ENCODE peak calls at places on chromosomes 16 and 17, in four cellular contexts. One of them, this sample, is unnamed.

GRCh38 chr17:44223574-44224046 is 4.1 kb upstream of the UBTF start:
- DNase-seq in activated T-helper 1 cell treated with Interleukin-2 at 50 U/mL for 16 hours: no peak
- DNase-seq in type B pancreatic cell: no peak
- DNase-seq in stimulated activated CD8-positive, alpha-beta memory T cell treated with anti-CD3 and anti-CD28 coated beads, Interleukin-12 subunit alpha, Interleukin-12 subunit beta, amount 100 ng/mL, for 4 hours: no peak
- DNase-seq in this sample: no peak

GRCh38 chr16:70809392-70810060 is 8.6 kb upstream of the VAC14 start:
- DNase-seq in activated T-helper 1 cell treated with Interleukin-2 at 50 U/mL for 16 hours: no peak
- DNase-seq in stimulated activated CD8-positive, alpha-beta memory T cell treated with anti-CD3 and anti-CD28 coated beads, Interleukin-12 subunit alpha, Interleukin-12 subunit beta, amount 100 ng/mL, for 4 hours: no peak
- DNase-seq in type B pancreatic cell: no peak
- DNase-seq in this sample: no peak

GRCh38 chr16:58027341-58028167 is 2.0 kb downstream of the MMP15 start:
- DNase-seq in stimulated activated CD8-positive, alpha-beta memory T cell treated with anti-CD3 and anti-CD28 coated beads, Interleukin-12 subunit alpha, Interleukin-12 subunit beta, amount 100 ng/mL, for 4 hours: no peak
- DNase-seq in activated T-helper 1 cell treated with Interleukin-2 at 50 U/mL for 16 hours: no peak
- DNase-seq in type B pancreatic cell: no peak
- DNase-seq in this sample: no peak

GRCh38 chr17:76434870-76435269 is 18.1 kb downstream of the UBE2O start:
- DNase-seq in activated T-helper 1 cell treated with Interleukin-2 at 50 U/mL for 16 hours: no peak
- DNase-seq in type B pancreatic cell: no peak
- DNase-seq in stimulated activated CD8-positive, alpha-beta memory T cell treated with anti-CD3 and anti-CD28 coated beads, Interleukin-12 subunit alpha, Interleukin-12 subunit beta, amount 100 ng/mL, for 4 hours: no peak
- DNase-seq in this sample: no peak

GRCh38 chr16:59170065-59170712 is 436.1 kb upstream of the GOT2 start:
- DNase-seq in stimulated activated CD8-positive, alpha-beta memory T cell treated with anti-CD3 and anti-CD28 coated beads, Interleukin-12 subunit alpha, Interleukin-12 subunit beta, amount 100 ng/mL, for 4 hours: no peak
- DNase-seq in type B pancreatic cell: no peak
- DNase-seq in activated T-helper 1 cell treated with Interleukin-2 at 50 U/mL for 16 hours: no peak
- DNase-seq in this sample: no peak

GRCh38 chr16:80027007-80027965 is 426.7 kb upstream of the MAF start:
- DNase-seq in type B pancreatic cell: no peak
- DNase-seq in activated T-helper 1 cell treated with Interleukin-2 at 50 U/mL for 16 hours: peak; percentile 8
- DNase-seq in stimulated activated CD8-positive, alpha-beta memory T cell treated with anti-CD3 and anti-CD28 coated beads, Interleukin-12 subunit alpha, Interleukin-12 subunit beta, amount 100 ng/mL, for 4 hours: peak; percentile 23
- DNase-seq in this sample: no peak

GRCh38 chr17:83183951-83184506 is 104.6 kb downstream of the METRNL start:
- DNase-seq in type B pancreatic cell: peak; percentile 55
- DNase-seq in activated T-helper 1 cell treated with Interleukin-2 at 50 U/mL for 16 hours: no peak
- DNase-seq in stimulated activated CD8-positive, alpha-beta memory T cell treated with anti-CD3 and anti-CD28 coated beads, Interleukin-12 subunit alpha, Interleukin-12 subunit beta, amount 100 ng/mL, for 4 hours: no peak
- DNase-seq in this sample: peak; percentile 82

GRCh38 chr16:76199681-76200210 is 77.5 kb upstream of the CNTNAP4 start:
- DNase-seq in stimulated activated CD8-positive, alpha-beta memory T cell treated with anti-CD3 and anti-CD28 coated beads, Interleukin-12 subunit alpha, Interleukin-12 subunit beta, amount 100 ng/mL, for 4 hours: no peak
- DNase-seq in activated T-helper 1 cell treated with Interleukin-2 at 50 U/mL for 16 hours: no peak
- DNase-seq in type B pancreatic cell: no peak
- DNase-seq in this sample: no peak

GRCh38 chr17:11488407-11488806 is 109.9 kb upstream of the DNAH9 start:
- DNase-seq in stimulated activated CD8-positive, alpha-beta memory T cell treated with anti-CD3 and anti-CD28 coated beads, Interleukin-12 subunit alpha, Interleukin-12 subunit beta, amount 100 ng/mL, for 4 hours: no peak
- DNase-seq in type B pancreatic cell: no peak
- DNase-seq in activated T-helper 1 cell treated with Interleukin-2 at 50 U/mL for 16 hours: no peak
- DNase-seq in this sample: no peak

GRCh38 chr16:57335361-57335760 is 23.2 kb upstream of the CCL22 start:
- DNase-seq in type B pancreatic cell: no peak
- DNase-seq in activated T-helper 1 cell treated with Interleukin-2 at 50 U/mL for 16 hours: no peak
- DNase-seq in stimulated activated CD8-positive, alpha-beta memory T cell treated with anti-CD3 and anti-CD28 coated beads, Interleukin-12 subunit alpha, Interleukin-12 subunit beta, amount 100 ng/mL, for 4 hours: no peak
- DNase-seq in this sample: no peak

GRCh38 chr17:42407289-42407836 is 15.7 kb downstream of the CAVIN1 start:
- DNase-seq in stimulated activated CD8-positive, alpha-beta memory T cell treated with anti-CD3 and anti-CD28 coated beads, Interleukin-12 subunit alpha, Interleukin-12 subunit beta, amount 100 ng/mL, for 4 hours: peak; percentile 18
- DNase-seq in activated T-helper 1 cell treated with Interleukin-2 at 50 U/mL for 16 hours: peak; percentile 37
- DNase-seq in type B pancreatic cell: no peak
- DNase-seq in this sample: no peak

GRCh38 chr16:88468289-88469129 is 15.4 kb downstream of the ZFPM1 start:
- DNase-seq in activated T-helper 1 cell treated with Interleukin-2 at 50 U/mL for 16 hours: no peak
- DNase-seq in type B pancreatic cell: no peak
- DNase-seq in stimulated activated CD8-positive, alpha-beta memory T cell treated with anti-CD3 and anti-CD28 coated beads, Interleukin-12 subunit alpha, Interleukin-12 subunit beta, amount 100 ng/mL, for 4 hours: no peak
- DNase-seq in this sample: no peak

GRCh38 chr17:21511368-21512195 is 135.4 kb downstream of the KCNJ12 start:
- DNase-seq in type B pancreatic cell: peak; percentile 85
- DNase-seq in activated T-helper 1 cell treated with Interleukin-2 at 50 U/mL for 16 hours: peak; percentile 45
- DNase-seq in stimulated activated CD8-positive, alpha-beta memory T cell treated with anti-CD3 and anti-CD28 coated beads, Interleukin-12 subunit alpha, Interleukin-12 subunit beta, amount 100 ng/mL, for 4 hours: peak; percentile 46
- DNase-seq in this sample: no peak

GRCh38 chr17:13917635-13918034 is 151.7 kb upstream of the COX10 start:
- DNase-seq in activated T-helper 1 cell treated with Interleukin-2 at 50 U/mL for 16 hours: no peak
- DNase-seq in type B pancreatic cell: no peak
- DNase-seq in stimulated activated CD8-positive, alpha-beta memory T cell treated with anti-CD3 and anti-CD28 coated beads, Interleukin-12 subunit alpha, Interleukin-12 subunit beta, amount 100 ng/mL, for 4 hours: no peak
- DNase-seq in this sample: no peak

GRCh38 chr17:2090804-2091534 is 36.1 kb downstream of the HIC1 start:
- DNase-seq in activated T-helper 1 cell treated with Interleukin-2 at 50 U/mL for 16 hours: no peak
- DNase-seq in type B pancreatic cell: no peak
- DNase-seq in stimulated activated CD8-positive, alpha-beta memory T cell treated with anti-CD3 and anti-CD28 coated beads, Interleukin-12 subunit alpha, Interleukin-12 subunit beta, amount 100 ng/mL, for 4 hours: no peak
- DNase-seq in this sample: no peak

GRCh38 chr17:21510686-21511367 is 134.7 kb downstream of the KCNJ12 start:
- DNase-seq in stimulated activated CD8-positive, alpha-beta memory T cell treated with anti-CD3 and anti-CD28 coated beads, Interleukin-12 subunit alpha, Interleukin-12 subunit beta, amount 100 ng/mL, for 4 hours: no peak
- DNase-seq in type B pancreatic cell: no peak
- DNase-seq in activated T-helper 1 cell treated with Interleukin-2 at 50 U/mL for 16 hours: no peak
- DNase-seq in this sample: peak; percentile 43

GRCh38 chr16:892006-892405 is 78.8 kb downstream of the LMF1 start:
- DNase-seq in activated T-helper 1 cell treated with Interleukin-2 at 50 U/mL for 16 hours: no peak
- DNase-seq in stimulated activated CD8-positive, alpha-beta memory T cell treated with anti-CD3 and anti-CD28 coated beads, Interleukin-12 subunit alpha, Interleukin-12 subunit beta, amount 100 ng/mL, for 4 hours: no peak
- DNase-seq in type B pancreatic cell: no peak
- DNase-seq in this sample: no peak

This sample was measured in vagina.